ENCODE peak calls at places on chromosomes 6 and 20, in five cellular contexts. R is amniotic epithelial cell; N is NCI-H345; F is fibroblast of mammary gland; U is stimulated activated CD4-positive, alpha-beta T cell treated with anti-CD3 and anti-CD28 coated beads, Interleukin-12 subunit alpha, Interleukin-12 subunit beta, amount 100 ng/mL, for 48 hours. V is an unnamed sample.

GRCh38 chr6:31663961-31664789 is 622 bp downstream of the GPANK1 start:
- DNase-seq in N (no peak), U (no peak), F (peak), R (peak), V (peak)

GRCh38 chr20:19909696-19910095 is 107.5 kb upstream of the NAA20 start:
- DNase-seq in U (no peak), N (no peak), R (no peak), F (no peak), V (peak)

GRCh38 chr20:47319517-47320252 is 36.8 kb downstream of the ZMYND8 start:
- DNase-seq in R (peak), F (peak), N (peak), U (no peak), V (peak)

GRCh38 chr6:35236223-35236622 is 22.5 kb downstream of the SCUBE3 start:
- DNase-seq in R (no peak), F (no peak), U (no peak), N (no peak), V (no peak)

GRCh38 chr6:13581700-13582229 is 7.4 kb downstream of the SIRT5 start:
- DNase-seq in F (no peak), R (no peak), N (no peak), U (no peak), V (no peak)

GRCh38 chr20:56762829-56763228 is 133.7 kb downstream of the TFAP2C start:
- DNase-seq in N (no peak), U (no peak), F (no peak), R (no peak), V (no peak)

GRCh38 chr6:92427408-92427905 is 991.9 kb downstream of the EPHA7 start:
- DNase-seq in N (no peak), U (no peak), R (no peak), F (no peak), V (no peak)

GRCh38 chr20:17617868-17618672 is 48.2 kb downstream of the DSTN start:
- DNase-seq in R (no peak), U (no peak), F (no peak), N (no peak), V (no peak)

GRCh38 chr20:46362931-46363872 is 43.2 kb downstream of the ELMO2 start:
- DNase-seq in F (no peak), N (no peak), U (no peak), R (no peak), V (no peak)

GRCh38 chr6:136344420-136344819 is 54.8 kb upstream of the BCLAF1 start:
- DNase-seq in R (peak), U (no peak), F (peak), N (no peak), V (peak)

GRCh38 chr6:4302524-4302923 is 167.1 kb upstream of the ECI2 start:
- DNase-seq in U (no peak), R (no peak), F (no peak), N (no peak), V (no peak)

GRCh38 chr6:52566853-52567279 is 10.0 kb downstream of the TRAM2 start:
- DNase-seq in R (peak), N (no peak), U (no peak), F (peak), V (no peak)

V was measured in astrocyte of the cerebellum.